ENCODE peak calls at places on chromosome 14, in ten cellular contexts. U, J, G, O, H, L, S, C, P and N are unnamed samples.

GRCh38 chr14:54664961-54665360 is 98.0 kb downstream of the SAMD4A start:
- DNase-seq in L (no peak), G (no peak), H (no peak), P (no peak), C (no peak), U (no peak), S (no peak), O (no peak), J (no peak), N (no peak)

GRCh38 chr14:67618617-67619063 is 1.1 kb upstream of the ARG2 start:
- DNase-seq in G (peak), H (no peak), O (no peak), P (peak), S (no peak), L (no peak), J (no peak), C (peak), U (peak), N (no peak)

GRCh38 chr14:93884950-93885349 is 42.2 kb upstream of the FAM181A start:
- DNase-seq in H (no peak), S (no peak), G (no peak), U (no peak), J (no peak), C (no peak), O (no peak), L (no peak), P (no peak), N (no peak)

GRCh38 chr14:73744874-73745529 is 30.8 kb upstream of the PNMA1 start:
- DNase-seq in C (no peak), O (peak), P (no peak), U (no peak), L (no peak), G (no peak), J (no peak), S (no peak), H (no peak), N (no peak)

GRCh38 chr14:94474581-94475031 is 1.4 kb downstream of the SERPINA9 start:
- DNase-seq in H (no peak), J (no peak), U (no peak), S (no peak), O (peak), G (peak), P (no peak), C (peak), L (no peak), N (no peak)

GRCh38 chr14:90536511-90537191 is 139.8 kb downstream of the CALM1 start:
- DNase-seq in L (no peak), P (no peak), G (no peak), H (no peak), J (no peak), C (no peak), U (no peak), O (no peak), S (no peak), N (no peak)

GRCh38 chr14:74503973-74504335 is 10.4 kb downstream of the ISCA2 start:
- DNase-seq in L (no peak), H (no peak), G (no peak), O (no peak), U (no peak), J (no peak), P (no peak), S (no peak), C (no peak), N (no peak)

GRCh38 chr14:103097994-103098957 is 3.8 kb downstream of the EXOC3L4 start:
- DNase-seq in P (no peak), O (no peak), H (no peak), C (no peak), U (no peak), J (no peak), L (no peak), S (no peak), G (no peak), N (no peak)

GRCh38 chr14:72793154-72793725 is 100.7 kb downstream of the DPF3 start:
- DNase-seq in C (no peak), G (no peak), S (no peak), P (no peak), O (no peak), L (no peak), J (no peak), H (no peak), U (no peak), N (no peak)

GRCh38 chr14:55712505-55712904 is 132.5 kb downstream of the KTN1 start:
- DNase-seq in U (no peak), L (no peak), O (no peak), S (no peak), G (no peak), C (no peak), J (peak), H (no peak), P (no peak), N (no peak)

GRCh38 chr14:99318091-99318958 is 46.3 kb upstream of the BCL11B start:
- DNase-seq in G (no peak), C (peak), H (no peak), S (no peak), O (peak), J (no peak), U (no peak), P (no peak), L (no peak), N (no peak)

GRCh38 chr14:71555654-71556559 is 376.3 kb upstream of the RGS6 start:
- DNase-seq in L (peak), G (no peak), O (no peak), P (no peak), J (no peak), H (no peak), S (peak), U (no peak), C (no peak), N (no peak)

GRCh38 chr14:74636424-74637183 is 24.6 kb upstream of the LTBP2 start:
- DNase-seq in S (no peak), L (no peak), O (no peak), U (no peak), H (no peak), P (no peak), J (no peak), G (no peak), C (no peak), N (no peak)

GRCh38 chr14:77353469-77354141 is 23.3 kb downstream of the TMED8 start:
- DNase-seq in G (no peak), U (no peak), P (peak), L (no peak), S (no peak), C (no peak), O (no peak), H (no peak), J (no peak), N (no peak)

GRCh38 chr14:75279739-75280447 is 1.3 kb downstream of the FOS start:
- DNase-seq in O (peak), G (no peak), S (no peak), J (no peak), H (no peak), L (no peak), P (peak), U (peak), C (no peak), N (no peak)

GRCh38 chr14:94345344-94346072 is 22.4 kb upstream of the SERPINA6 start:
- DNase-seq in P (peak), S (no peak), H (no peak), C (peak), U (peak), L (no peak), G (peak), J (no peak), O (peak), N (no peak)

GRCh38 chr14:34482463-34482862 is 20.4 kb upstream of the SPTSSA start:
- DNase-seq in H (no peak), C (no peak), P (no peak), J (no peak), L (no peak), O (no peak), S (no peak), U (no peak), G (no peak), N (no peak)

GRCh38 chr14:76245097-76245496 is 93.4 kb downstream of the GPATCH2L start:
- DNase-seq in S (no peak), G (no peak), H (no peak), O (no peak), C (no peak), U (no peak), J (no peak), P (no peak), L (no peak), N (no peak)

GRCh38 chr14:21476526-21476924 is 234 bp downstream of the RAB2B start:
- DNase-seq in O (no peak), L (peak), J (no peak), U (no peak), S (peak), G (peak), H (no peak), P (peak), C (no peak), N (peak)

GRCh38 chr14:23653046-23653445 is 16.9 kb downstream of the DHRS2 start:
- DNase-seq in P (peak), O (peak), G (no peak), J (no peak), H (no peak), U (no peak), C (no peak), S (no peak), L (no peak), N (no peak)

GRCh38 chr14:59585891-59586554 is 9.4 kb upstream of the CCDC175 start:
- DNase-seq in P (no peak), O (no peak), S (no peak), H (no peak), L (no peak), C (no peak), G (peak), U (peak), J (no peak), N (no peak)

GRCh38 chr14:71620401-71620800 is 311.8 kb upstream of the RGS6 start:
- DNase-seq in H (no peak), P (no peak), O (no peak), S (no peak), G (no peak), U (no peak), J (no peak), L (no peak), C (no peak), N (no peak)

GRCh38 chr14:29197557-29197956 is 431.0 kb downstream of the FOXG1 start:
- DNase-seq in S (no peak), C (no peak), P (no peak), U (no peak), J (no peak), H (no peak), L (no peak), G (no peak), O (no peak), N (no peak)

GRCh38 chr14:74620497-74620921 is 8.5 kb upstream of the LTBP2 start:
- DNase-seq in P (peak), U (peak), L (no peak), C (peak), G (peak), H (no peak), O (peak), S (no peak), J (no peak), N (no peak)

GRCh38 chr14:99624971-99625370 is 20.0 kb upstream of the HHIPL1 start:
- DNase-seq in U (no peak), H (no peak), J (no peak), L (no peak), C (no peak), G (no peak), O (no peak), S (no peak), P (no peak), N (no peak)

GRCh38 chr14:73248294-73248868 is 11.1 kb downstream of the PAPLN start:
- DNase-seq in U (no peak), O (no peak), J (no peak), P (peak), G (no peak), C (no peak), H (no peak), L (no peak), S (no peak), N (no peak)

GRCh38 chr14:105495101-105495989 is 4.3 kb downstream of the TEDC1 start:
- DNase-seq in J (no peak), G (no peak), S (no peak), C (no peak), O (no peak), U (no peak), P (no peak), L (no peak), H (no peak), N (no peak)